ENCODE peak calls at places on chromosomes 13 and 19, in six cellular contexts. I, Y, G, Z, E and F are unnamed samples. For H3K27me3, the result is how much of the 10 kb centered on the place peaks cover.

GRCh38 chr13:21203132-21203531 is 26.7 kb downstream of the MRPL57 start:
- DNase-seq in I (no peak), Y (no peak), G (no peak), Z (no peak), E (no peak), F (no peak)

GRCh38 chr19:43474986-43475705 is 9.7 kb upstream of the LYPD3 start:
- DNase-seq in I (peak), Y (peak), G (peak), Z (peak), E (peak), F (peak)

GRCh38 chr13:32639502-32640105 is 53.4 kb downstream of the PDS5B start:
- DNase-seq in I (no peak), Y (peak), G (no peak), Z (peak), E (peak), F (no peak)

GRCh38 chr13:107005577-107005976 is 437.6 kb upstream of the ARGLU1 start:
- DNase-seq in I (no peak), Y (no peak), G (no peak), Z (no peak), E (no peak), F (no peak)

GRCh38 chr19:48123907-48124675 is 13.5 kb upstream of the PLA2G4C start:
- DNase-seq in I (no peak), Y (no peak), G (no peak), Z (peak), E (no peak), F (peak)

GRCh38 chr13:28329395-28330158 is 165.4 kb downstream of the FLT1 start:
- DNase-seq in I (no peak), Y (peak), G (no peak), Z (no peak), E (no peak), F (peak)

GRCh38 chr19:7863157-7863970 is 10.8 kb downstream of the PRR36 start:
- DNase-seq in I (no peak), Y (no peak), G (no peak), Z (no peak), E (no peak), F (no peak)

GRCh38 chr19:1130801-1131717 is 27.3 kb downstream of the GPX4 start:
- DNase-seq in I (no peak), Y (no peak), G (no peak), Z (no peak), E (peak), F (no peak)

GRCh38 chr19:56566904-56567273 is 379 bp upstream of the ZNF470 start:
- DNase-seq in I (peak), Y (peak), G (peak), Z (peak), E (peak), F (no peak)

DNA sequence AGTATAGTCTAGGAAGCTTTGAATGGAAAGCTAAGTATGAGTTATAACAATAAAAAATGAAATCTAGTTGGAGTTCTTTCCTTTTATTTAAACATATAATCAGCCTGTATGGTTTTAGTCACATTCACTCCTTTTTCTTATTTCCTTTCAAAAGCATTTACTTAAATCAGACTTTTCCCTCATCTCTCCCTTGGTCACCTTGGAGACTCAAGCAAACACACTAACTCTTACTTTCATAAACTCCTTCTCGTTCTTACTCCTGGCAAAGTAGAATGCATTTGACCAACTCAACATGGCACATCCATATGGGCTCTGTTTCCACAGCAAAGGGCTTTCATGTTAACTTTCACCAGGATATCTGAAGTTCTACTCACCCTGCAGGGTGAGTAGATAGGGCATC is 400.0 kb downstream of the LMO7 start:
- DNase-seq in I (no peak), Y (no peak), G (no peak), Z (no peak), E (no peak), F (no peak)
- TF ChIP-seq CTCF in I (no peak), Y (no peak), G (no peak), Z (no peak), E (no peak), F (no peak)

GRCh38 chr13:77177646-77178045 is 149.2 kb downstream of the MYCBP2 start:
- DNase-seq in I (no peak), Y (no peak), G (no peak), Z (no peak), E (no peak), F (no peak)
- H3K27me3 ChIP-seq in I (under half), Y (under half), G (under half), Z (under half), E (under half), F (under half)

GRCh38 chr19:23822735-23823134 is 64.0 kb upstream of the ZNF681 start:
- DNase-seq in I (no peak), Y (no peak), G (no peak), Z (peak), E (no peak), F (no peak)

DNA sequence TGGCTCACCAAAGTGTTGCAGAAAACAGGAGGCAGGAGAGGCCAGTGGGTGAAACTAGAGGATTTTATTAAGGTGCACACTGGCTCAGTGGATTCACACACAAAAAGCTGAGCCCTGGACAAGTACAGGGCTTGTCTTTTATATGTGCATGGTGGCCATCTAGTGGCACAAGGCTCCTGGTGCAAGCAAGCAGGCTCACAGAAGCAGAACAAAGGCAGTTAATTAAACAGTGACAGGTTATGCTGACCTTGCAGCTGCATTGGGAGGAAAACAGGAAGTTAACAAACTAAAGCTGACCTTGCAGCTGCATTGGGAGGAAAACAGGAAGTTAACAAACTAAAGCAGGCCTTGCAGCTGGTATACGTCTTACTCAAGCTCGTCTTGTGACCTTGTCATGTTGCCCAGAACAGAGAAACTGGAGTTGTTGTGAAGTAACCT is 65.3 kb upstream of the ZNF681 start:
- DNase-seq in I (no peak), Y (no peak), G (no peak), Z (no peak), E (no peak), F (no peak)
- TF ChIP-seq CTCF in I (peak), Y (no peak), G (no peak), Z (peak), E (no peak), F (no peak)

GRCh38 chr13:112105884-112106283 is 38.9 kb downstream of the SOX1 start:
- DNase-seq in I (no peak), Y (no peak), G (no peak), Z (no peak), E (no peak), F (no peak)

GRCh38 chr13:112106467-112107141 is 39.7 kb downstream of the SOX1 start:
- DNase-seq in I (no peak), Y (no peak), G (no peak), Z (no peak), E (no peak), F (no peak)

GRCh38 chr13:112104873-112105234 is 37.9 kb downstream of the SOX1 start:
- DNase-seq in I (no peak), Y (no peak), G (no peak), Z (no peak), E (no peak), F (no peak)

GRCh38 chr13:112103971-112104872 is 37.3 kb downstream of the SOX1 start:
- DNase-seq in I (no peak), Y (no peak), G (no peak), Z (no peak), E (no peak), F (no peak)

DNA sequence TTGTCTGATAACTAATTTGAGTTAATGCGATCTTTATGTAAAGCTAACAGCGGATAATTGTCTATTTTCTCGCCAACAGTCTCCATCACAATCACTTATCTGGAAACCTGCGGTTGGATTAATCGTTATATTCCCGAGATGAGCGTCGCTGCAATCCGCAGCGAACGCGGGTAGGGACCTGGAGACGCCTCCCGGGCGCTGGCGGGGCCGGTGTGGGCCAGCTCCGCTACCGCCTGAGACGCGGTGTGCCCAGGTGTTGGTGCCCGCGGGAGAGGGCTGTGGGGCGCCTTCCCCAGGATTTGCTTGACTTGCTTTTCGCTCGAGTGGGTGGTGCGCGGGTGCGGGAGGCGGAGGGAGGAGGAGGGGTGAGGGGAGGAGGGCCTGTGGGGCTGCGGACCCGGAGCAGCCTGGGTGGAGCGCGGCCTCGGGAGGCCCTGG is 38.3 kb downstream of the SOX1 start:
- DNase-seq in I (no peak), Y (no peak), G (no peak), Z (no peak), E (no peak), F (no peak)
- H3K27me3 ChIP-seq in I (half or more), Y (half or more), G (half or more), Z (half or more), E (half or more), F (under half)

GRCh38 chr19:18419195-18419698 is at the start of gene SSBP4:
- DNase-seq in I (peak), Y (peak), G (peak), Z (peak), E (peak), F (no peak)
- TF ChIP-seq CTCF in I (peak), Y (peak), G (peak), Z (no peak), E (peak), F (no peak)

GRCh38 chr13:67138937-67139336 is 91.2 kb downstream of the PCDH9 start:
- DNase-seq in I (no peak), Y (no peak), G (no peak), Z (no peak), E (no peak), F (no peak)

GRCh38 chr13:67139551-67139950 is 90.6 kb downstream of the PCDH9 start:
- DNase-seq in I (no peak), Y (no peak), G (no peak), Z (no peak), E (no peak), F (no peak)

GRCh38 chr13:67137044-67137735 is 92.9 kb downstream of the PCDH9 start:
- DNase-seq in I (no peak), Y (no peak), G (no peak), Z (no peak), E (no peak), F (no peak)

GRCh38 chr13:67143544-67144115 is 86.5 kb downstream of the PCDH9 start:
- DNase-seq in I (no peak), Y (no peak), G (no peak), Z (no peak), E (no peak), F (no peak)

GRCh38 chr13:67140006-67140405 is 90.1 kb downstream of the PCDH9 start:
- DNase-seq in I (no peak), Y (no peak), G (no peak), Z (no peak), E (no peak), F (no peak)
- H3K27me3 ChIP-seq in I (under half), Y (under half), G (under half), Z (under half), E (under half), F (under half)

DNA sequence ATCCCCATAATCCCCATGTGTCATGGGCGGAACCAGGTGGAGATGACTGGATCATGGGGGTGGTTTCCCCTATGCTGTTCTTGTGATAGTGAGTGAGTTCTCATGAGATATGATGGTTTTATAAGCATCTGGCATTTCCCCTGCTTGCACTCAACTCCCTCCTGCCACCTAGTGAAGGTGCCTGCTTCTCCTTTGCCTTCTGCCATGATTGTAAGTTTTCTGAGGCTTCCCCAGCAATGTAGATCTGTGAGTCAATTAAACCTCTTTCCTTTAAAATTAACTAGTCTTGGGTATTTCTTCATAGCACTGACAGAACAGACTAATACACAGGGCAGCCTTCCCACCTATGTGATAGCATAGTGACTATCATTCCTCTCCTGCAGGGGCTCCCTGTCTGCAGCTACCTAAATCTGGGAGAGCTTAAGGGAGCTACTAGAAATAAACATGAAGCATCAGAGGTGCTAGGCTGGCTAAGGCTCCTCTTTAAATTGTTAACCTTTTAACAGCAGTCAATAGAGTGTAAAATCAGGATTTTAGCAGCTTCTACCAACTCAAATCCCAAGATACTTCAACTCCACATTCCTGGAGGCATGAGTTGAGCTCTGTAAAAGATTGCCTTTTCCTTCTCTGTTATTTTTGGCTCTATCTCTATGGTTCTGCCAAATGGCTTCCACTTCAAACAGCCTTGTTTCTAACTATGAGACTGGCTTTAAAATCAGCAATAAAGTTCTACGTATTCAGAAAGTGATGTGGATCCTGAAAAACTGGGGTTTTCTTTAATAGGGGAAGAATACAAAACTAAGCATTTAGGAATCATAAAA is 112.3 kb downstream of the VWA8 start:
- DNase-seq in I (no peak), Y (no peak), G (no peak), Z (no peak), E (no peak), F (no peak)
- TF ChIP-seq CTCF in I (peak), Y (no peak), G (no peak), Z (no peak), E (no peak), F (peak)